ENCODE peak calls at places on chromosomes 7 and 10, in seven cellular contexts. W, D, I, Z, Y, J and P are unnamed samples.

GRCh38 chr7:143389316-143390097 is 8.4 kb downstream of the ZYX start:
- DNase-seq in I (peak), W (no peak), J (no peak), Z (no peak), Y (peak), D (no peak), P (no peak)

GRCh38 chr10:31101123-31101522 is 69.5 kb upstream of the ZNF438 start:
- DNase-seq in D (peak), J (peak), I (no peak), Y (peak), Z (no peak), W (peak), P (no peak)

GRCh38 chr7:77353407-77353721 is 62.8 kb downstream of the GSAP start:
- DNase-seq in Y (no peak), W (no peak), Z (no peak), D (no peak), I (no peak), J (no peak), P (no peak)

GRCh38 chr7:96426027-96426426 is 104.1 kb upstream of the SLC25A13 start:
- DNase-seq in Z (no peak), J (no peak), Y (peak), W (no peak), D (no peak), I (no peak), P (no peak)

GRCh38 chr7:30790391-30790790 is 19.2 kb downstream of the MINDY4 start:
- DNase-seq in D (no peak), J (no peak), I (peak), Z (no peak), W (no peak), Y (peak), P (no peak)

GRCh38 chr10:71818674-71819260 is 32.3 kb downstream of the PSAP start:
- DNase-seq in W (no peak), Z (no peak), D (no peak), I (no peak), J (no peak), Y (no peak), P (no peak)

GRCh38 chr10:17652585-17652984 is 8.6 kb downstream of the STAM start:
- DNase-seq in I (no peak), D (no peak), W (no peak), Z (no peak), J (no peak), Y (no peak), P (no peak)

GRCh38 chr7:132485600-132486594 is 90.4 kb downstream of the PLXNA4 start:
- DNase-seq in Y (no peak), I (peak), D (no peak), W (no peak), Z (peak), J (no peak), P (no peak)

GRCh38 chr7:37930226-37930948 is 9.9 kb downstream of the EPDR1 start:
- DNase-seq in J (no peak), D (no peak), Y (peak), W (no peak), I (no peak), Z (no peak), P (no peak)

GRCh38 chr10:78267070-78267469 is 233.4 kb downstream of the RPS24 start:
- DNase-seq in Z (no peak), I (peak), Y (peak), J (no peak), D (no peak), W (no peak), P (no peak)